ENCODE peak calls at places on chromosomes 3 and 15, in eight cellular contexts. Q, M, A, Y, N, J, I and U are unnamed samples.

GRCh38 chr3:181703701-181704420 is 7.9 kb upstream of the SOX2 start:
- DNase-seq in Q (no peak), M (no peak), A (no peak), Y (no peak), N (peak; percentile 43), J (no peak), I (no peak), U (no peak)

GRCh38 chr3:58668247-58668646 is 1.7 kb upstream of the FAM3D start:
- DNase-seq in Q (no peak), M (no peak), A (no peak), Y (no peak), N (peak; percentile 27), J (no peak), I (no peak), U (no peak)

GRCh38 chr3:71681224-71681668 is 44.0 kb downstream of the EIF4E3 start:
- DNase-seq in Q (peak; percentile 61), M (peak; percentile 15), A (peak; percentile 62), Y (peak; percentile 27), N (peak; percentile 57), J (peak; percentile 59), I (peak; percentile 23), U (peak; percentile 89)

GRCh38 chr3:96331341-96331740 is 483.1 kb upstream of the EPHA6 start:
- DNase-seq in Q (no peak), M (no peak), A (no peak), Y (no peak), N (no peak), J (no peak), I (no peak), U (no peak)

GRCh38 chr15:82139823-82140268 is 94.0 kb upstream of the MEX3B start:
- DNase-seq in Q (no peak), M (peak; percentile 63), A (no peak), Y (peak; percentile 39), N (no peak), J (no peak), I (no peak), U (no peak)

GRCh38 chr3:81643721-81644120 is 117.7 kb downstream of the GBE1 start:
- DNase-seq in Q (no peak), M (no peak), A (peak; percentile 23), Y (no peak), N (no peak), J (no peak), I (no peak), U (no peak)

GRCh38 chr3:114336122-114336697 is 42.4 kb downstream of the TIGIT start:
- DNase-seq in Q (no peak), M (no peak), A (no peak), Y (no peak), N (no peak), J (no peak), I (no peak), U (no peak)

GRCh38 chr3:55501905-55502304 is 14.8 kb upstream of the WNT5A start:
- DNase-seq in Q (no peak), M (no peak), A (no peak), Y (no peak), N (no peak), J (no peak), I (no peak), U (no peak)

GRCh38 chr3:112813723-112814171 is 32.9 kb downstream of the CD200R1L start:
- DNase-seq in Q (no peak), M (no peak), A (peak; percentile 32), Y (no peak), N (no peak), J (no peak), I (no peak), U (no peak)

GRCh38 chr15:72229947-72230196 is 1.1 kb downstream of the PKM start:
- DNase-seq in Q (peak; percentile 23), M (no peak), A (peak; percentile 72), Y (no peak), N (no peak), J (no peak), I (no peak), U (no peak)

GRCh38 chr3:176927280-176927679 is 270.0 kb downstream of the TBL1XR1 start:
- DNase-seq in Q (no peak), M (no peak), A (no peak), Y (no peak), N (no peak), J (no peak), I (no peak), U (no peak)

GRCh38 chr3:4247391-4247790 is 55.8 kb upstream of the SETMAR start:
- DNase-seq in Q (no peak), M (no peak), A (no peak), Y (no peak), N (no peak), J (no peak), I (no peak), U (no peak)

GRCh38 chr3:149553781-149554451 is 79.4 kb downstream of the TM4SF4 start:
- DNase-seq in Q (no peak), M (no peak), A (peak; percentile 69), Y (no peak), N (no peak), J (peak; percentile 74), I (peak; percentile 59), U (peak; percentile 89)

GRCh38 chr15:68644088-68644904 is 65.5 kb downstream of the CORO2B start:
- DNase-seq in Q (no peak), M (peak; percentile 48), A (no peak), Y (peak; percentile 27), N (no peak), J (no peak), I (no peak), U (peak; percentile 55)

GRCh38 chr3:129313983-129314756 is 35.5 kb downstream of the HMCES start:
- DNase-seq in Q (no peak), M (no peak), A (no peak), Y (no peak), N (no peak), J (peak; percentile 36), I (no peak), U (no peak)

GRCh38 chr15:39230205-39230916 is 350.5 kb upstream of the THBS1 start:
- DNase-seq in Q (no peak), M (no peak), A (peak; percentile 16), Y (no peak), N (no peak), J (no peak), I (no peak), U (no peak)

GRCh38 chr3:185930393-185931107 is 7.3 kb downstream of the TRA2B start:
- DNase-seq in Q (no peak), M (no peak), A (no peak), Y (no peak), N (no peak), J (no peak), I (no peak), U (no peak)

GRCh38 chr3:49469037-49469875 is 811 bp upstream of the DAG1 start:
- DNase-seq in Q (peak; percentile 57), M (peak; percentile 48), A (peak; percentile 83), Y (peak; percentile 35), N (peak; percentile 64), J (peak; percentile 76), I (peak; percentile 90), U (peak; percentile 93)

GRCh38 chr15:62619526-62619925 is 423.0 kb upstream of the TPM1 start:
- DNase-seq in Q (no peak), M (no peak), A (no peak), Y (no peak), N (no peak), J (no peak), I (no peak), U (no peak)

GRCh38 chr3:52043750-52044149 is 12.6 kb downstream of the DUSP7 start:
- DNase-seq in Q (no peak), M (no peak), A (no peak), Y (no peak), N (no peak), J (no peak), I (no peak), U (no peak)

GRCh38 chr3:14223595-14223994 is 45.0 kb downstream of the LSM3 start:
- DNase-seq in Q (no peak), M (no peak), A (no peak), Y (no peak), N (no peak), J (no peak), I (no peak), U (no peak)

DNA sequence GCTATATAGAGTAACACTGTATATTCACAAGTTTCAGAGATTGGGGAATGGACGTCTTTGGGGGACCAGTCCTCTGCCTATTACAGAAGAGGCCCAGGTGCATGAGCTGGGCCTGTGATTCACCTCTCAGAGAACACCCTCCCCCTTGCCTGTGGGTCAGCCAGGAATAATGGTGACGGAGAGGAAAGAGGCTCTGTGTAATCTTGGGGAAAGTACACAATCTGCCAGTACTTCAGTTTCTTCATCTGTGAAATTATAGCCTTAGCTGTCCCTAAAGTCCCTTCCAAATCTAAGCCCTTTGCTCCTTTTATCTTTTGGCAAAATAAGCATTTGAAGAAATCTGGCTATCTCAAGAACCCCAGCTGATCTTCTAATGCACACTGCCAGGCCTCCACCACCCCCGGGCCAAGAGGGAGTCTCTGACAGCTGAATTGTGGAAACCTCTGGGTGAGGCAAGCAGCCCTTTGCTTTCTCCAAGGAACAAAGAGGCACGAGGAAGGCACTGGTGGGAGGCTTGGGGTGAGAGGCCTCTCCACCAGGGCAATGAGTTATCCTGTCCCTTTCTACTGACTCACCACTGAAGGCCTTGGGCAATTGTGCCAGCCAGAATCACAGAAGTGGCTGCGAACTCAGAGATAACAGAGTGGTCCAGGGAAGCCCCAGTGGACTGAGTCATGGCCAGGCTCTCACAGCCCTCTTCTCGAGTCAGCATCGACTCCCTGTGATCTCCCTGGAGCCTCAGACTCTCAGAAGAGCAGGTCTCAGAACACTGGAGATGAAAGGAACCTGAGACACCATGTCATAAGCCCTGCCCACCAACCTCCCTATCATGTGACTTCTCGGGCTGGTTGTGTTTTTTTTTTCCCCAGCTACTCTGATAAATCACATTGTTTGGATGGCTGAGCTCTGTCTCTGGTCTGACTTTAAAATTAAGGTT is 31.8 kb downstream of the CCNL1 start:
- DNase-seq in Q (no peak), M (peak; percentile 50), A (peak; percentile 96), Y (peak; percentile 27), N (peak; percentile 37), J (peak; percentile 79), I (no peak), U (peak; percentile 69)
- H3K4me1 ChIP-seq in Q (peaks cover 32% of the 10 kb centered on the region), M (peaks cover 71% of the 10 kb centered on the region), A (peaks cover 11% of the 10 kb centered on the region), Y (peaks cover 25% of the 10 kb centered on the region), N (peaks cover 62% of the 10 kb centered on the region), J (peaks cover 8% of the 10 kb centered on the region), I (peaks cover 53% of the 10 kb centered on the region), U (no peaks in the 10 kb centered on the region)

GRCh38 chr15:51622269-51623180 is at the start of gene DMXL2:
- DNase-seq in Q (peak; percentile 62), M (peak; percentile 95), A (peak; percentile 88), Y (peak; percentile 82), N (peak; percentile 83), J (peak; percentile 83), I (peak; percentile 85), U (peak; percentile 93)
- TF ChIP-seq POLR2A in Q (no peak), M (peak; percentile 48), A (no peak), Y (peak; percentile 67), N (no peak), J (no peak), I (peak; percentile 35), U (no peak)

GRCh38 chr3:139421034-139421433 is 31.6 kb upstream of the COPB2 start:
- DNase-seq in Q (no peak), M (no peak), A (no peak), Y (no peak), N (no peak), J (no peak), I (no peak), U (no peak)
- H3K27ac ChIP-seq in Q (no peak overlapping the region), M (no peak overlapping the region), A (no peak overlapping the region), Y (no peak overlapping the region), N (no peak overlapping the region), J (no peak overlapping the region), I (no peak overlapping the region), U (no peak overlapping the region)

GRCh38 chr15:89136084-89136806 is 48.0 kb downstream of the ABHD2 start:
- DNase-seq in Q (no peak), M (no peak), A (no peak), Y (no peak), N (no peak), J (no peak), I (no peak), U (no peak)
- H3K4me1 ChIP-seq in Q (peaks cover 24% of the 10 kb centered on the region), M (peaks cover 31% of the 10 kb centered on the region), A (peaks cover 51% of the 10 kb centered on the region), Y (no peaks in the 10 kb centered on the region), N (peaks cover 99% of the 10 kb centered on the region), J (peaks cover 18% of the 10 kb centered on the region), I (peaks cover 99% of the 10 kb centered on the region), U (peaks cover 44% of the 10 kb centered on the region)